ENCODE peak calls at places on chromosomes 13 and 19, in four cellular contexts. One of them, this sample, is unnamed.

GRCh38 chr19:36266375-36266961 is 51.6 kb downstream of the ZNF146 start:
- DNase-seq in gastrocnemius medialis: no peak
- DNase-seq in heart left ventricle: no peak
- DNase-seq in body of pancreas: no peak
- DNase-seq in this sample: no peak

GRCh38 chr19:2235396-2236284 is 489 bp downstream of the PLEKHJ1 start:
- DNase-seq in gastrocnemius medialis: no peak
- DNase-seq in heart left ventricle: no peak
- DNase-seq in body of pancreas: peak
- DNase-seq in this sample: peak

GRCh38 chr19:56142897-56143434 is 1.9 kb downstream of the ZNF444 start:
- DNase-seq in heart left ventricle: no peak
- DNase-seq in gastrocnemius medialis: no peak
- DNase-seq in body of pancreas: no peak
- DNase-seq in this sample: no peak

GRCh38 chr13:40640845-40641458 is 25.5 kb downstream of the FOXO1 start:
- DNase-seq in gastrocnemius medialis: no peak
- DNase-seq in body of pancreas: no peak
- DNase-seq in heart left ventricle: no peak
- DNase-seq in this sample: no peak

GRCh38 chr13:109253316-109253715 is 533.1 kb downstream of the IRS2 start:
- DNase-seq in heart left ventricle: no peak
- DNase-seq in body of pancreas: no peak
- DNase-seq in gastrocnemius medialis: no peak
- DNase-seq in this sample: no peak

GRCh38 chr19:45995715-45996385 is 583 bp downstream of the CCDC61 start:
- DNase-seq in body of pancreas: no peak
- DNase-seq in heart left ventricle: peak
- DNase-seq in gastrocnemius medialis: no peak
- DNase-seq in this sample: no peak

GRCh38 chr19:18344546-18344945 is 4.1 kb downstream of the PGPEP1 start:
- DNase-seq in heart left ventricle: no peak
- DNase-seq in gastrocnemius medialis: no peak
- DNase-seq in body of pancreas: no peak
- DNase-seq in this sample: no peak

GRCh38 chr13:57725480-57725879 is 93.9 kb downstream of the PCDH17 start:
- DNase-seq in body of pancreas: no peak
- DNase-seq in gastrocnemius medialis: no peak
- DNase-seq in heart left ventricle: no peak
- DNase-seq in this sample: no peak

GRCh38 chr13:85528578-85529215 is 270.5 kb downstream of the SLITRK6 start:
- DNase-seq in body of pancreas: no peak
- DNase-seq in gastrocnemius medialis: no peak
- DNase-seq in heart left ventricle: no peak
- DNase-seq in this sample: no peak

GRCh38 chr13:114288157-114288591 is 6.8 kb downstream of the UPF3A start:
- DNase-seq in body of pancreas: no peak
- DNase-seq in gastrocnemius medialis: no peak
- DNase-seq in heart left ventricle: no peak
- DNase-seq in this sample: no peak

GRCh38 chr13:65892859-65893258 is 1337.3 kb downstream of the PCDH9 start:
- DNase-seq in body of pancreas: no peak
- DNase-seq in gastrocnemius medialis: no peak
- DNase-seq in heart left ventricle: no peak
- DNase-seq in this sample: no peak

GRCh38 chr13:110280231-110280813 is 26.6 kb downstream of the COL4A1 start:
- DNase-seq in body of pancreas: no peak
- DNase-seq in gastrocnemius medialis: no peak
- DNase-seq in heart left ventricle: no peak
- DNase-seq in this sample: no peak

GRCh38 chr13:66154981-66155380 is 1075.2 kb downstream of the PCDH9 start:
- DNase-seq in body of pancreas: no peak
- DNase-seq in heart left ventricle: no peak
- DNase-seq in gastrocnemius medialis: no peak
- DNase-seq in this sample: no peak

GRCh38 chr13:47903836-47904235 is 97.2 kb downstream of the SUCLA2 start:
- DNase-seq in gastrocnemius medialis: no peak
- DNase-seq in heart left ventricle: no peak
- DNase-seq in body of pancreas: no peak
- DNase-seq in this sample: no peak

GRCh38 chr13:65746522-65746921 is 1483.6 kb downstream of the PCDH9 start:
- DNase-seq in heart left ventricle: no peak
- DNase-seq in body of pancreas: no peak
- DNase-seq in gastrocnemius medialis: no peak
- DNase-seq in this sample: no peak

GRCh38 chr13:32001392-32001768 is 30.2 kb upstream of the FRY start:
- DNase-seq in body of pancreas: peak
- DNase-seq in gastrocnemius medialis: no peak
- DNase-seq in heart left ventricle: no peak
- DNase-seq in this sample: peak

GRCh38 chr13:99464441-99464949 is 36.8 kb upstream of the TM9SF2 start:
- DNase-seq in body of pancreas: no peak
- DNase-seq in heart left ventricle: no peak
- DNase-seq in gastrocnemius medialis: no peak
- DNase-seq in this sample: no peak

GRCh38 chr13:51781246-51782022 is 22.5 kb downstream of the DHRS12 start:
- DNase-seq in heart left ventricle: no peak
- DNase-seq in gastrocnemius medialis: no peak
- DNase-seq in body of pancreas: peak
- DNase-seq in this sample: no peak

GRCh38 chr19:4288091-4288777 is 9.2 kb downstream of the SHD start:
- DNase-seq in body of pancreas: no peak
- DNase-seq in heart left ventricle: no peak
- DNase-seq in gastrocnemius medialis: no peak
- DNase-seq in this sample: no peak

GRCh38 chr19:3798137-3798536 is 12.0 kb upstream of the MATK start:
- DNase-seq in body of pancreas: no peak
- DNase-seq in heart left ventricle: no peak
- DNase-seq in gastrocnemius medialis: no peak
- DNase-seq in this sample: no peak

GRCh38 chr13:32038353-32038752 is 6.8 kb downstream of the FRY start:
- DNase-seq in body of pancreas: no peak
- DNase-seq in heart left ventricle: no peak
- DNase-seq in gastrocnemius medialis: no peak
- DNase-seq in this sample: no peak

DNA sequence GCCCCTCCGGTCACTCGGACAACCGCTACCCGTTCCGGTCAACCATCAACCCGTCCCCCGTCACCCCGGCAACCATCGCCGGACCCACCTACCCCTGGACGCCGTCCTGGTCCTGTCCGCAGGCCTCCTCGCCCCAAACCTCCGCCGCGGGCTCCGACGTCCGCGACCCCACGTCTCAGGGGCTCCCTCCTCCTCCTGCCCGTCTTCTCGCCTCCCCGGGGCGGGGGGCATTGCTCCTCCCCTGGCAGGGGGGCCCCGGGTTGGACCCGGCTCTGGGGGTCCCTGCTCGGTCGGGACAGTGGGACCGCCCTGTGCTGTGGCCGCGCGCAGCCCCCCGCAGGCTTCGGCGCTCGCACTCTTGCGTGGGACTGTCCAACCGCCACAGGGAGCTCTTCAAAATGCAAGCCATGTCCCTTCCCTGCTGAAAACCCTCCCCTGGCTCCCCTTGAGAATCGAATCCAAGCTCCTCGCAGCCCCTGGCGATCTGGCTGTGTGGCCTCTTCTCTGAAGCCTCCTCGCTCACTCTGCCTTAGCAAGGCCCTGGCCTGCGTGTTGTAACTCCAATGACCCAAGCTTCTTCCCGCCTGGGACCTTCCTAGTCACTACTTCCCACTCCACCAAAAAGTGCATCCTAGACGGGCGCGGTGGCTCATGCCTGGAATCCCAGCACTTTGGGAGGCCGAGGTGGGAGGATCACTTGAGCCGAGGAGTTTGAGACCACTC is 8.4 kb downstream of the EPHX3 start:
- DNase-seq in gastrocnemius medialis: no peak
- DNase-seq in body of pancreas: no peak
- DNase-seq in heart left ventricle: no peak
- DNase-seq in this sample: no peak
- TF ChIP-seq POLR2A in gastrocnemius medialis: no peak
- TF ChIP-seq POLR2A in body of pancreas: no peak
- TF ChIP-seq POLR2A in heart left ventricle: no peak
- TF ChIP-seq POLR2A in this sample: no peak

GRCh38 chr19:40613669-40614594 is 12.8 kb downstream of the LTBP4 start:
- DNase-seq in heart left ventricle: peak
- DNase-seq in gastrocnemius medialis: no peak
- DNase-seq in body of pancreas: peak
- DNase-seq in this sample: no peak
- TF ChIP-seq POLR2A in heart left ventricle: no peak
- TF ChIP-seq POLR2A in gastrocnemius medialis: no peak
- TF ChIP-seq POLR2A in body of pancreas: no peak
- TF ChIP-seq POLR2A in this sample: no peak

GRCh38 chr19:13847900-13848677 is 28.8 kb upstream of the NANOS3 start:
- DNase-seq in heart left ventricle: no peak
- DNase-seq in gastrocnemius medialis: no peak
- DNase-seq in body of pancreas: no peak
- DNase-seq in this sample: no peak

GRCh38 chr19:13849277-13849676 is 27.7 kb upstream of the NANOS3 start:
- DNase-seq in body of pancreas: no peak
- DNase-seq in gastrocnemius medialis: no peak
- DNase-seq in heart left ventricle: no peak
- DNase-seq in this sample: no peak

GRCh38 chr19:13848811-13849241 is 28.1 kb upstream of the NANOS3 start:
- DNase-seq in body of pancreas: peak
- DNase-seq in heart left ventricle: no peak
- DNase-seq in gastrocnemius medialis: no peak
- DNase-seq in this sample: no peak

GRCh38 chr19:13849991-13850909 is 26.7 kb upstream of the NANOS3 start:
- DNase-seq in body of pancreas: peak
- DNase-seq in heart left ventricle: peak
- DNase-seq in gastrocnemius medialis: no peak
- DNase-seq in this sample: peak

DNA sequence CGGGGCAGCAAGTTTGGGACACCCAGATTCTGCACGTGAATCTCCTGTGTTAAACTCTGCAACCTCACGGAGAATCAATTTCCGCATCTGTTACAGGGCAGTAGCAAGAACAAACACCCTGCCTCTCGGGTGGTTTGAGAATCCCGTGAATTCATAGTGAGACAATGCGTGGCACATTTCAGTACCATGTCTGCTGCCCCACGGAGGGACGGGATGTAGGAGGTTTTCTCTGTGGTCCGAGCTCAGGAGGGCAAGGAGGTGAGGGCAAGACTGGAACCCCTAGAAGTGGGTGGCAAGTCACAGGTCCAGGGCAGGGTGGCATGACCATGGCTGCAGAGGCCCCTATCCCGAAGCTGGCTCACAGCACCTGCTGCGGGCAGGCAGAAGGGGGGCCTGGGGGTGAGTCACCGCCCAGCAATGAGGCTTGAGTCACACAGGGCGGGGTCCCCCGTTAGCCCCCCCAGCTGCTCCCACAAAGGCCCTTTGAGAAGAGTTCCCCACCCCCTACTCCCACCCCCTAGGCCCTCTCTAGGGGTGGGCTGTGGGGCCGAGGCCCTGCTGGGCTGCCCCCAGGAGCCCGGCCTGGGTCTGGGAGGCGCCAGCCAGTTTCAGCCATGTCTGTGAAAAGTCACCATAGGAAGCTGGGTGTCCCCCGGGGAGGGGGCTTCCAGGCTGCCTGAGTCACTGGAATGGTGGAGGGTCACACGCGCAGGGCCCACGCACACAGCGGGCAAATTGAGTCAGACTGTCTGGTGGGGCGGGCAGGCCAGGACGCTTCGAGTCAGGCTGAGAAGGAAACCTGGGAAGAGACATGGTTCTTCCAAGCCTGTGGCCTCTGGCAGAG is 25.8 kb upstream of the NANOS3 start:
- DNase-seq in heart left ventricle: peak
- DNase-seq in body of pancreas: peak
- DNase-seq in gastrocnemius medialis: peak
- DNase-seq in this sample: peak
- TF ChIP-seq POLR2A in heart left ventricle: no peak
- TF ChIP-seq POLR2A in body of pancreas: peak
- TF ChIP-seq POLR2A in gastrocnemius medialis: no peak
- TF ChIP-seq POLR2A in this sample: peak

GRCh38 chr19:5914946-5915781 is 1.1 kb downstream of the CAPS start:
- DNase-seq in gastrocnemius medialis: no peak
- DNase-seq in heart left ventricle: no peak
- DNase-seq in body of pancreas: peak
- DNase-seq in this sample: no peak

GRCh38 chr19:5914358-5914774 is 312 bp downstream of the CAPS start:
- DNase-seq in gastrocnemius medialis: no peak
- DNase-seq in body of pancreas: no peak
- DNase-seq in heart left ventricle: no peak
- DNase-seq in this sample: no peak

GRCh38 chr19:5917431-5918107 is 3.5 kb downstream of the CAPS start:
- DNase-seq in heart left ventricle: no peak
- DNase-seq in body of pancreas: no peak
- DNase-seq in gastrocnemius medialis: no peak
- DNase-seq in this sample: no peak

GRCh38 chr19:5915782-5916165 is 1.7 kb downstream of the CAPS start:
- DNase-seq in heart left ventricle: no peak
- DNase-seq in gastrocnemius medialis: no peak
- DNase-seq in body of pancreas: no peak
- DNase-seq in this sample: no peak

GRCh38 chr19:5916201-5916708 is 2.2 kb downstream of the CAPS start:
- DNase-seq in heart left ventricle: no peak
- DNase-seq in body of pancreas: no peak
- DNase-seq in gastrocnemius medialis: no peak
- DNase-seq in this sample: no peak
- TF ChIP-seq POLR2A in heart left ventricle: no peak
- TF ChIP-seq POLR2A in body of pancreas: no peak
- TF ChIP-seq POLR2A in gastrocnemius medialis: no peak
- TF ChIP-seq POLR2A in this sample: no peak

DNA sequence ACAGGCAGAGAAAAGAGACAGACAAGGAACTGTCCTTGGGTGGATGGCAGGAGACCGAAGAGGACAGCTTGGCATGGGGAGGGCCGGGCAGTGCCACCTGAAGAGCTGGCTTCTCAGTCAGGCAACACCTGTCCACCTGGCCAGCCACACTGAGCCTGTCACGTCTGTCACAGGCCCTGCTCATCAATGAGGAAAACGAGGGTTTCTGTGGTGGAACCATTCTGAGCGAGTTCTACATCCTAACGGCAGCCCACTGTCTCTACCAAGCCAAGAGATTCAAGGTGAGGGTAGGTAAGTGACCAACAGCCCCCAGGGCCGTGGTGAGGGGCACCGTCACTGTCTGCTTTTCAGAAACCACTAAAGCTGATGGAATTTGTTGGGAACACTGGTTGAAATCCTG is 11.2 kb upstream of the PROZ start:
- DNase-seq in body of pancreas: no peak
- DNase-seq in heart left ventricle: no peak
- DNase-seq in gastrocnemius medialis: no peak
- DNase-seq in this sample: no peak
- TF ChIP-seq POLR2A in body of pancreas: no peak
- TF ChIP-seq POLR2A in heart left ventricle: no peak
- TF ChIP-seq POLR2A in gastrocnemius medialis: no peak
- TF ChIP-seq POLR2A in this sample: no peak